ENCODE peak calls at places on chromosomes 13 and 19, in seven cellular contexts. C, H, E, V, I, W and A are unnamed samples.

GRCh38 chr19:28508666-28509065 is 704.3 kb downstream of the UQCRFS1 start:
- DNase-seq in V (no peak), E (no peak), W (no peak), I (no peak), C (no peak), H (no peak), A (no peak)

GRCh38 chr13:27496006-27496405 is 45.6 kb upstream of the MTIF3 start:
- DNase-seq in I (no peak), C (no peak), H (no peak), W (no peak), V (no peak), E (peak), A (no peak)

GRCh38 chr19:10748195-10748923 is 30.5 kb downstream of the DNM2 start:
- DNase-seq in W (no peak), C (no peak), H (no peak), V (no peak), E (peak), I (no peak), A (no peak)

GRCh38 chr19:49468746-49469447 is 5.1 kb upstream of the FLT3LG start:
- DNase-seq in C (peak), E (peak), I (peak), W (no peak), H (peak), V (peak), A (peak)

GRCh38 chr19:4232614-4233281 is 3.4 kb downstream of the EBI3 start:
- DNase-seq in V (no peak), E (no peak), H (no peak), W (no peak), I (no peak), C (no peak), A (no peak)

GRCh38 chr13:25901460-25902376 is 150.1 kb downstream of the SHISA2 start:
- DNase-seq in W (no peak), C (no peak), V (no peak), H (peak), E (no peak), I (no peak), A (no peak)

GRCh38 chr19:48746738-48747575 is at the start of gene IZUMO1:
- DNase-seq in H (no peak), V (peak), W (peak), E (peak), I (peak), C (peak), A (peak)

GRCh38 chr19:38739440-38740251 is 4.6 kb downstream of the CAPN12 start:
- DNase-seq in I (no peak), W (no peak), E (no peak), C (no peak), H (no peak), V (no peak), A (no peak)

GRCh38 chr19:16036941-16037340 is 39.4 kb upstream of the TPM4 start:
- DNase-seq in V (no peak), C (no peak), H (no peak), W (no peak), I (no peak), E (peak), A (no peak)

GRCh38 chr19:23481043-23481442 is 85.8 kb upstream of the ZNF91 start:
- DNase-seq in I (no peak), C (no peak), H (no peak), W (no peak), V (no peak), E (no peak), A (no peak)

GRCh38 chr13:40401911-40402776 is 264.3 kb downstream of the FOXO1 start:
- DNase-seq in E (peak), H (no peak), C (no peak), V (peak), W (peak), I (peak), A (peak)

GRCh38 chr19:10104665-10105221 is 1.4 kb upstream of the PPAN start:
- DNase-seq in C (no peak), I (no peak), W (no peak), H (peak), V (peak), E (peak), A (no peak)

GRCh38 chr13:54647275-54647674 is 1618.7 kb downstream of the OLFM4 start:
- DNase-seq in H (no peak), I (no peak), W (no peak), E (no peak), V (no peak), C (no peak), A (no peak)

GRCh38 chr13:59458908-59459579 is 704.7 kb downstream of the DIAPH3 start:
- DNase-seq in W (peak), V (no peak), E (no peak), H (no peak), C (peak), I (peak), A (peak)

GRCh38 chr19:45445139-45445538 is 21.4 kb upstream of the ERCC1 start:
- DNase-seq in W (no peak), E (no peak), V (no peak), C (no peak), H (no peak), I (no peak), A (no peak)

GRCh38 chr19:28351761-28352160 is 861.2 kb downstream of the UQCRFS1 start:
- DNase-seq in W (no peak), I (peak), H (no peak), V (no peak), C (no peak), E (no peak), A (no peak)

GRCh38 chr19:38451036-38451435 is 17.5 kb downstream of the RYR1 start:
- DNase-seq in H (no peak), W (no peak), V (no peak), E (no peak), C (no peak), I (no peak), A (no peak)

GRCh38 chr19:39405930-39406655 is 554 bp upstream of the ZFP36 start:
- DNase-seq in V (peak), W (no peak), E (peak), I (peak), C (peak), H (peak), A (no peak)

GRCh38 chr19:52622261-52622660 is 15.9 kb downstream of the ZNF83 start:
- DNase-seq in E (no peak), I (no peak), V (no peak), H (no peak), W (no peak), C (no peak), A (no peak)

GRCh38 chr19:8208710-8209110 is 460 bp upstream of the CERS4 start:
- DNase-seq in H (no peak), C (no peak), W (peak), V (no peak), E (no peak), I (no peak), A (peak)

GRCh38 chr19:3697671-3698385 is 2.4 kb downstream of the PIP5K1C start:
- DNase-seq in I (no peak), V (no peak), C (no peak), W (no peak), H (no peak), E (no peak), A (no peak)

GRCh38 chr13:49782784-49783183 is 9.7 kb downstream of the KPNA3 start:
- DNase-seq in V (no peak), C (no peak), E (no peak), H (no peak), W (no peak), I (no peak), A (no peak)

GRCh38 chr13:75271851-75272250 is 210.1 kb downstream of the TBC1D4 start:
- DNase-seq in I (peak), W (no peak), E (no peak), C (no peak), V (no peak), H (no peak), A (no peak)

GRCh38 chr19:58562126-58563033 is 4.0 kb upstream of the UBE2M start:
- DNase-seq in I (peak), E (peak), V (peak), W (peak), C (peak), H (no peak), A (peak)

DNA sequence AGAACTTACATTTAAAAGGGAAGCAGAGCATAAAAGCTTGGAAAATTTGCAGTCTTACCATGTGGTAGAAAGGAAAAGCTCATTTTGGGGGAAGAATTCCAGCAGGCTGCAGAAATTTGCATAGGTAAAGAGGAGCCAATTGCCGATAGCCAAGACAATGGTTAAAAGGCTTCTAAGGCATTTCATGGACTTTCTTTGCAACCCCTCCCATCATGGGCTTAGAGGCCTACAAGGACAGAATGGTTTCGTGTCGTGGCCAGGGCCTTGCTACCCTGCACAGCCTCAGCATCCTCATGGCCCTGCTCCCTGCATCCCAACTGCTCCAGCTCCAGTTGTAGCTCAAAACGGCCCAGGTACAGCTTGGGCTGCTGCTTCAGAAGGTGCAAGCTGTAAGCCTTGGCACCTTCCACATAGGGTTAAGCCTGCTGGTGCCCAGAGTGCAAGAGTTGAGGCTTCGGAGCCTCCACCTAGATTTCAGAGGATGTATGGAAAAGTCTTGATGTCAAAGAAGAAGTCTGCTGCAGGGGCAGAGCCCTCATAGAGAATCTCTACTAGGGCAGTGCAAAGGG is 420.3 kb downstream of the PCDH17 start:
- DNase-seq in V (no peak), E (no peak), I (no peak), W (no peak), H (no peak), C (peak), A (no peak)
- H3K27ac ChIP-seq in V (no peak), E (no peak), I (no peak), W (no peak), H (no peak), C (no peak), A (no peak)

GRCh38 chr19:18437481-18438330 is at the start of gene ISYNA1:
- DNase-seq in C (peak), I (peak), W (no peak), V (peak), H (peak), E (peak), A (peak)

GRCh38 chr19:18438331-18439024 is 545 bp upstream of the ISYNA1 start:
- DNase-seq in V (no peak), I (peak), H (no peak), E (peak), C (peak), W (peak), A (peak)

GRCh38 chr19:18439910-18440237 is 1.9 kb upstream of the ISYNA1 start:
- DNase-seq in I (no peak), E (no peak), W (no peak), H (no peak), C (no peak), V (no peak), A (no peak)

GRCh38 chr19:18440421-18440877 is 2.5 kb upstream of the ISYNA1 start:
- DNase-seq in C (no peak), V (no peak), W (no peak), E (peak), I (peak), H (no peak), A (no peak)

GRCh38 chr19:18439025-18439909 is 1.3 kb upstream of the ISYNA1 start:
- DNase-seq in H (no peak), E (peak), V (no peak), C (no peak), W (peak), I (peak), A (peak)
- H3K27ac ChIP-seq in H (peak), E (peak), V (no peak), C (no peak), W (peak), I (no peak), A (peak)

GRCh38 chr13:114124921-114125320 is 7.5 kb downstream of the RASA3 start:
- DNase-seq in W (no peak), H (peak), I (peak), V (peak), C (no peak), E (no peak), A (no peak)
- H3K27ac ChIP-seq in W (no peak), H (no peak), I (peak), V (peak), C (no peak), E (no peak), A (no peak)

GRCh38 chr13:100130930-100131511 is 42.1 kb downstream of the PCCA start:
- DNase-seq in C (no peak), H (no peak), I (peak), V (no peak), E (no peak), W (no peak), A (no peak)
- H3K27ac ChIP-seq in C (no peak), H (no peak), I (no peak), V (no peak), E (no peak), W (no peak), A (no peak)

DNA sequence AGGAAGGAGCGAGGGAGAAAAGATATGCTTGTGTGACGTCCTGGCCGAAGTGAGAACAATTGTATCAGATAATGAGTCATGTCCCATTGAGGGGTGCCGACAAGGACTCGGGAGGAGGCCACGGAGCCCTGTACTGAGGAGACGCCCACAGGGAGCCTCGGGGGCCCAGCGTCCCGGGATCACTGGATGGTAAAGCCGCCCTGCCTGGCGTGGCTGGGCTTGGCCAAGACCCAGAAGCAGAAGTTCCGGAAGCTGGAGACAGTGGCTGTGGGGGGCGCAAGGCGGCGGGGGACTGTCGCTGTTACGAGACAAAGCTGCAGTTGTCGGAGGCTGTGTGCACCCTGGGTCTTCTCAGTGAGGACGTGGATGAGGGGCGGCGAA is 54.2 kb downstream of the MCF2L start:
- DNase-seq in V (no peak), I (no peak), C (no peak), E (no peak), H (no peak), W (peak), A (no peak)
- H3K27ac ChIP-seq in V (no peak), I (no peak), C (no peak), E (no peak), H (no peak), W (no peak), A (no peak)

GRCh38 chr19:1038995-1039645 is 787 bp upstream of the ABCA7 start:
- DNase-seq in H (no peak), W (no peak), C (peak), E (no peak), V (no peak), I (peak), A (no peak)
- H3K27ac ChIP-seq in H (peak), W (no peak), C (no peak), E (peak), V (no peak), I (peak), A (no peak)

DNA sequence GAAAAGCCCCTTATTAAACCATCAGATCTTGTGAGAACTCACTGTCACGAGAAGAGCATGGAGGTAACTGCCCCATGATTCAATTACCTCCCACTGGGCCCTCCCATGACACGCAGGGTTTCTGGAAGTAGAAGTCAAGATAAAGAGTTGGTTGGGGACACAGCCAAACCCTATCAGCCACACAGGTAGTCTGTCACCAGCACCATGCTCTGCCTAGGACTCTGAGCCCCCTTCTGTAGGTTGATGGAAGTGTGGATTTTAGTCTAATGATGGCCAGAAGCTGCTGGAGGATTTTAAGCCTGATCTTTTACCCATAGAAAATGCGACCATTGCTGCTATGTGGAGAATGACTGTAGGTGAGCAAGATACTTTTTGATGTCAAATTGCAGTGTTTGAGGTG is 60.8 kb downstream of the ARHGEF7 start:
- DNase-seq in H (no peak), V (no peak), C (no peak), E (no peak), I (no peak), W (no peak), A (no peak)
- H3K27ac ChIP-seq in H (no peak), V (peak), C (no peak), E (peak), I (no peak), W (no peak), A (no peak)

DNA sequence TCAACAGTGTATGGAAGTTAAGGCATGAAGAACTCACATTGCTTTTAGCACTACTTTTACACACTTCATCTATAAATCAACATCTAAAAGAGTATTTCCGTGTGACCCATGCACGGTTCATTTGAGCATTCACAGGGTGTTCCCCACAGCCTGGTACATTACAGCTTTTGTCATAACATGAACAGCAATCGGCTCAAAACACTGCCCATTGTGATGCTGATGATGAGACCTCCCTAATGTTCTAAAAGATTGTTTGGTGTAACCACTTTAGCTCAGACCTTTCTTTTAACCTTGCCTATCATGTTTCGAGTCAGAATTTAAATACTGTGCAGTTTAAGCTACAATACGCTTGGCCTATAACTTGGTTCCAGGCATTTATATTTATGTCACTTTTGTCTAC is 4.1 kb upstream of the KLF5 start:
- DNase-seq in E (no peak), I (no peak), H (no peak), V (no peak), C (no peak), W (no peak), A (no peak)
- H3K27ac ChIP-seq in E (peak), I (no peak), H (no peak), V (no peak), C (no peak), W (no peak), A (no peak)